ENCODE peak calls at places on chromosomes 12 and 14, in ten cellular contexts. Y is AG08396; D is IMR-90; H is posterior vena cava; G is kidney tubule cell; U is activated CD4-positive, alpha-beta T cell treated with anti-CD3 and anti-CD28 coated beads, Interleukin-2, amount 10 ng/mL, durations not matched to agents 24 days and 14 days; F is GM12865; S is GM13976; B is stimulated activated effector memory CD8-positive, alpha-beta T cell treated with anti-CD3 and anti-CD28 coated beads, Interleukin-12 subunit alpha, Interleukin-12 subunit beta, amount 100 ng/mL, for 72 hours; N is fibroblast of the aortic adventitia. M is an unnamed sample.

GRCh38 chr12:89350661-89351488 is 1.4 kb downstream of the DUSP6 start:
- DNase-seq in G (peak; percentile 40), H (peak; percentile 84), B (peak; percentile 62), U (peak; percentile 80), Y (no peak), F (peak; percentile 53), D (no peak), S (no peak), N (peak; percentile 38), M (no peak)

GRCh38 chr12:67512061-67512460 is 136.5 kb upstream of the DYRK2 start:
- DNase-seq in F (no peak), N (peak; percentile 70), Y (no peak), G (peak; percentile 17), B (no peak), U (no peak), S (no peak), D (no peak), H (no peak), M (no peak)

GRCh38 chr12:81723361-81723760 is 35.8 kb downstream of the PPFIA2 start:
- DNase-seq in U (no peak), G (no peak), H (no peak), N (no peak), Y (no peak), B (no peak), S (no peak), D (no peak), F (no peak), M (no peak)

GRCh38 chr14:105075364-105076295 is 10.4 kb upstream of the GPR132 start:
- DNase-seq in S (peak; percentile 87), D (peak; percentile 52), F (peak; percentile 54), N (peak; percentile 53), Y (peak; percentile 84), U (peak; percentile 79), H (peak; percentile 91), G (no peak), B (peak; percentile 58), M (peak; percentile 93)

GRCh38 chr14:91980157-91980556 is 32.7 kb upstream of the FBLN5 start:
- DNase-seq in N (peak; percentile 92), S (peak; percentile 41), U (no peak), G (peak; percentile 94), H (no peak), B (no peak), Y (peak; percentile 67), F (peak; percentile 52), D (peak; percentile 96), M (no peak)

GRCh38 chr14:70018713-70019201 is 139.5 kb downstream of the SMOC1 start:
- DNase-seq in N (peak; percentile 60), U (peak; percentile 76), B (no peak), S (peak; percentile 34), F (peak; percentile 50), Y (peak; percentile 44), G (peak; percentile 9), H (no peak), D (peak; percentile 47), M (no peak)

GRCh38 chr12:10618338-10618987 is 5.1 kb upstream of the MAGOHB start:
- DNase-seq in F (no peak), B (no peak), G (peak; percentile 86), N (peak; percentile 74), U (no peak), Y (peak; percentile 52), S (no peak), H (no peak), D (peak; percentile 88), M (no peak)

GRCh38 chr12:53561590-53561953 is 54.3 kb upstream of the NPFF start:
- DNase-seq in B (no peak), G (peak; percentile 93), H (no peak), S (no peak), D (peak; percentile 92), U (no peak), F (no peak), Y (peak; percentile 58), N (peak; percentile 82), M (no peak)

GRCh38 chr14:85533821-85534271 is 3.9 kb downstream of the FLRT2 start:
- DNase-seq in Y (peak; percentile 21), H (no peak), S (peak; percentile 18), B (no peak), N (no peak), D (peak; percentile 15), G (no peak), F (no peak), U (no peak), M (no peak)

GRCh38 chr14:91373591-91374245 is 43.9 kb downstream of the CCDC88C start:
- DNase-seq in F (peak; percentile 92), U (peak; percentile 84), B (peak; percentile 77), Y (no peak), G (peak; percentile 35), N (no peak), H (no peak), S (peak; percentile 86), D (no peak), M (peak; percentile 75)

GRCh38 chr12:53192531-53193021 is 11.9 kb upstream of the CSAD start:
- DNase-seq in D (no peak), N (no peak), Y (no peak), H (no peak), F (no peak), S (no peak), B (no peak), G (no peak), U (no peak), M (no peak)

GRCh38 chr12:23831739-23832138 is 117.7 kb downstream of the SOX5 start:
- DNase-seq in Y (no peak), U (no peak), D (no peak), G (no peak), B (no peak), N (no peak), F (no peak), H (no peak), S (no peak), M (no peak)

GRCh38 chr12:51320695-51321320 is 3.2 kb downstream of the BIN2 start:
- DNase-seq in H (no peak), S (no peak), F (peak; percentile 64), B (no peak), N (peak; percentile 66), D (peak; percentile 26), Y (no peak), U (peak; percentile 68), G (no peak), M (no peak)

GRCh38 chr14:105495101-105495989 is 4.3 kb downstream of the TEDC1 start:
- DNase-seq in H (peak; percentile 81), S (no peak), G (no peak), U (peak; percentile 59), Y (no peak), N (no peak), D (no peak), F (peak; percentile 1), B (no peak), M (peak; percentile 10)

GRCh38 chr14:102185360-102185759 is 45.7 kb downstream of the WDR20 start:
- DNase-seq in B (no peak), S (no peak), Y (no peak), F (no peak), D (no peak), U (no peak), H (no peak), N (no peak), G (no peak), M (no peak)

GRCh38 chr12:75488553-75488952 is 8.0 kb downstream of the GLIPR1 start:
- DNase-seq in U (peak; percentile 63), G (peak; percentile 45), N (peak; percentile 62), D (peak; percentile 56), Y (peak; percentile 37), F (peak; percentile 45), S (no peak), H (no peak), B (no peak), M (no peak)